ENCODE peak calls at places on chromosomes 1 and 21, in nine cellular contexts. One of them, this sample, is unnamed.
A peak's percentile ranks its signal among the peaks of the same experiment; 100 is the strongest.

GRCh38 chr1:26584022-26584485 is 54.5 kb downstream of the RPS6KA1 start:
- DNase-seq in ovary: no peak
- DNase-seq in heart left ventricle: no peak
- DNase-seq in body of pancreas: no peak
- DNase-seq in astrocyte of the cerebellum: no peak
- DNase-seq in GM12865: peak; percentile 55
- DNase-seq in nephron progenitor cell: no peak
- DNase-seq in astrocyte of the spinal cord: no peak
- DNase-seq in fibroblast of villous mesenchyme: no peak
- DNase-seq in this sample: peak; percentile 41

GRCh38 chr1:214445846-214446614 is 105.4 kb downstream of the PTPN14 start:
- DNase-seq in ovary: no peak
- DNase-seq in heart left ventricle: no peak
- DNase-seq in body of pancreas: no peak
- DNase-seq in astrocyte of the cerebellum: peak; percentile 94
- DNase-seq in GM12865: no peak
- DNase-seq in nephron progenitor cell: no peak
- DNase-seq in astrocyte of the spinal cord: peak; percentile 98
- DNase-seq in fibroblast of villous mesenchyme: peak; percentile 96
- DNase-seq in this sample: peak; percentile 98

GRCh38 chr1:248924696-248925532 is 18.9 kb downstream of the PGBD2 start:
- DNase-seq in ovary: no peak
- DNase-seq in heart left ventricle: no peak
- DNase-seq in body of pancreas: peak; percentile 34
- DNase-seq in astrocyte of the cerebellum: no peak
- DNase-seq in GM12865: peak; percentile 73
- DNase-seq in nephron progenitor cell: peak; percentile 30
- DNase-seq in astrocyte of the spinal cord: peak; percentile 47
- DNase-seq in fibroblast of villous mesenchyme: peak; percentile 57
- DNase-seq in this sample: peak; percentile 52

GRCh38 chr1:182670032-182670431 is 14.4 kb downstream of the RGS8 start:
- DNase-seq in ovary: no peak
- DNase-seq in heart left ventricle: no peak
- DNase-seq in body of pancreas: no peak
- DNase-seq in astrocyte of the cerebellum: no peak
- DNase-seq in GM12865: no peak
- DNase-seq in nephron progenitor cell: no peak
- DNase-seq in astrocyte of the spinal cord: no peak
- DNase-seq in fibroblast of villous mesenchyme: no peak
- DNase-seq in this sample: no peak

GRCh38 chr21:46322351-46323226 is 1.1 kb downstream of the C21orf58 start:
- DNase-seq in ovary: no peak
- DNase-seq in heart left ventricle: no peak
- DNase-seq in body of pancreas: no peak
- DNase-seq in astrocyte of the cerebellum: no peak
- DNase-seq in GM12865: peak; percentile 48
- DNase-seq in nephron progenitor cell: peak; percentile 37
- DNase-seq in astrocyte of the spinal cord: peak; percentile 46
- DNase-seq in fibroblast of villous mesenchyme: peak; percentile 46
- DNase-seq in this sample: peak; percentile 38

GRCh38 chr1:245715970-245716369 is 561.2 kb downstream of the KIF26B start:
- DNase-seq in ovary: no peak
- DNase-seq in heart left ventricle: no peak
- DNase-seq in body of pancreas: no peak
- DNase-seq in astrocyte of the cerebellum: peak; percentile 67
- DNase-seq in GM12865: no peak
- DNase-seq in nephron progenitor cell: no peak
- DNase-seq in astrocyte of the spinal cord: peak; percentile 88
- DNase-seq in fibroblast of villous mesenchyme: peak; percentile 81
- DNase-seq in this sample: peak; percentile 90

GRCh38 chr1:241157435-241157834 is 199.6 kb downstream of the RGS7 start:
- DNase-seq in ovary: no peak
- DNase-seq in heart left ventricle: no peak
- DNase-seq in body of pancreas: no peak
- DNase-seq in astrocyte of the cerebellum: no peak
- DNase-seq in GM12865: no peak
- DNase-seq in nephron progenitor cell: no peak
- DNase-seq in astrocyte of the spinal cord: no peak
- DNase-seq in fibroblast of villous mesenchyme: no peak
- DNase-seq in this sample: no peak

GRCh38 chr1:79496129-79496528 is 489.6 kb upstream of the ADGRL4 start:
- DNase-seq in ovary: no peak
- DNase-seq in heart left ventricle: no peak
- DNase-seq in body of pancreas: no peak
- DNase-seq in astrocyte of the cerebellum: no peak
- DNase-seq in GM12865: no peak
- DNase-seq in nephron progenitor cell: no peak
- DNase-seq in astrocyte of the spinal cord: no peak
- DNase-seq in fibroblast of villous mesenchyme: no peak
- DNase-seq in this sample: no peak

GRCh38 chr1:199691540-199691939 is 336.0 kb upstream of the NR5A2 start:
- DNase-seq in ovary: no peak
- DNase-seq in heart left ventricle: no peak
- DNase-seq in body of pancreas: no peak
- DNase-seq in astrocyte of the cerebellum: peak; percentile 81
- DNase-seq in GM12865: no peak
- DNase-seq in nephron progenitor cell: no peak
- DNase-seq in astrocyte of the spinal cord: peak; percentile 83
- DNase-seq in fibroblast of villous mesenchyme: peak; percentile 78
- DNase-seq in this sample: peak; percentile 78

GRCh38 chr1:50272923-50273322 is 150.3 kb downstream of the DMRTA2 start:
- DNase-seq in ovary: no peak
- DNase-seq in heart left ventricle: no peak
- DNase-seq in body of pancreas: no peak
- DNase-seq in astrocyte of the cerebellum: no peak
- DNase-seq in GM12865: no peak
- DNase-seq in nephron progenitor cell: no peak
- DNase-seq in astrocyte of the spinal cord: no peak
- DNase-seq in fibroblast of villous mesenchyme: no peak
- DNase-seq in this sample: no peak

GRCh38 chr1:161185282-161185682 is 8.0 kb upstream of the B4GALT3 start:
- DNase-seq in ovary: no peak
- DNase-seq in heart left ventricle: peak; percentile 90
- DNase-seq in body of pancreas: peak; percentile 56
- DNase-seq in astrocyte of the cerebellum: peak; percentile 28
- DNase-seq in GM12865: peak; percentile 97
- DNase-seq in nephron progenitor cell: no peak
- DNase-seq in astrocyte of the spinal cord: peak; percentile 57
- DNase-seq in fibroblast of villous mesenchyme: peak; percentile 85
- DNase-seq in this sample: peak; percentile 92

GRCh38 chr1:57729181-57729580 is 305.3 kb upstream of the DAB1 start:
- DNase-seq in ovary: no peak
- DNase-seq in heart left ventricle: no peak
- DNase-seq in body of pancreas: no peak
- DNase-seq in astrocyte of the cerebellum: no peak
- DNase-seq in GM12865: no peak
- DNase-seq in nephron progenitor cell: no peak
- DNase-seq in astrocyte of the spinal cord: no peak
- DNase-seq in fibroblast of villous mesenchyme: no peak
- DNase-seq in this sample: no peak

GRCh38 chr21:34688715-34689114 is 19.9 kb downstream of the CLIC6 start:
- DNase-seq in ovary: no peak
- DNase-seq in heart left ventricle: no peak
- DNase-seq in body of pancreas: no peak
- DNase-seq in astrocyte of the cerebellum: no peak
- DNase-seq in GM12865: no peak
- DNase-seq in nephron progenitor cell: no peak
- DNase-seq in astrocyte of the spinal cord: no peak
- DNase-seq in fibroblast of villous mesenchyme: no peak
- DNase-seq in this sample: no peak

GRCh38 chr1:64304744-64305143 is 101.3 kb downstream of the UBE2U start:
- DNase-seq in ovary: no peak
- DNase-seq in heart left ventricle: no peak
- DNase-seq in body of pancreas: no peak
- DNase-seq in astrocyte of the cerebellum: no peak
- DNase-seq in GM12865: no peak
- DNase-seq in nephron progenitor cell: no peak
- DNase-seq in astrocyte of the spinal cord: no peak
- DNase-seq in fibroblast of villous mesenchyme: no peak
- DNase-seq in this sample: no peak

GRCh38 chr21:45768011-45768740 is 124.7 kb downstream of the PCBP3 start:
- DNase-seq in ovary: no peak
- DNase-seq in heart left ventricle: no peak
- DNase-seq in body of pancreas: no peak
- DNase-seq in astrocyte of the cerebellum: peak; percentile 42
- DNase-seq in GM12865: no peak
- DNase-seq in nephron progenitor cell: no peak
- DNase-seq in astrocyte of the spinal cord: peak; percentile 65
- DNase-seq in fibroblast of villous mesenchyme: peak; percentile 23
- DNase-seq in this sample: peak; percentile 53

GRCh38 chr1:9275567-9276034 is 17.1 kb upstream of the SPSB1 start:
- DNase-seq in ovary: no peak
- DNase-seq in heart left ventricle: no peak
- DNase-seq in body of pancreas: no peak
- DNase-seq in astrocyte of the cerebellum: no peak
- DNase-seq in GM12865: peak; percentile 92
- DNase-seq in nephron progenitor cell: no peak
- DNase-seq in astrocyte of the spinal cord: peak; percentile 86
- DNase-seq in fibroblast of villous mesenchyme: peak; percentile 91
- DNase-seq in this sample: peak; percentile 93

GRCh38 chr1:2151252-2151651 is 43.3 kb downstream of the FAAP20 start:
- DNase-seq in ovary: no peak
- DNase-seq in heart left ventricle: no peak
- DNase-seq in body of pancreas: no peak
- DNase-seq in astrocyte of the cerebellum: no peak
- DNase-seq in GM12865: no peak
- DNase-seq in nephron progenitor cell: no peak
- DNase-seq in astrocyte of the spinal cord: no peak
- DNase-seq in fibroblast of villous mesenchyme: peak; percentile 86
- DNase-seq in this sample: no peak

GRCh38 chr1:37391181-37391949 is 83.0 kb upstream of the ZC3H12A start:
- DNase-seq in ovary: no peak
- DNase-seq in heart left ventricle: no peak
- DNase-seq in body of pancreas: no peak
- DNase-seq in astrocyte of the cerebellum: no peak
- DNase-seq in GM12865: no peak
- DNase-seq in nephron progenitor cell: no peak
- DNase-seq in astrocyte of the spinal cord: no peak
- DNase-seq in fibroblast of villous mesenchyme: no peak
- DNase-seq in this sample: no peak

GRCh38 chr1:99680258-99680657 is 34.3 kb downstream of the PALMD start:
- DNase-seq in ovary: no peak
- DNase-seq in heart left ventricle: no peak
- DNase-seq in body of pancreas: no peak
- DNase-seq in astrocyte of the cerebellum: no peak
- DNase-seq in GM12865: no peak
- DNase-seq in nephron progenitor cell: no peak
- DNase-seq in astrocyte of the spinal cord: no peak
- DNase-seq in fibroblast of villous mesenchyme: no peak
- DNase-seq in this sample: peak; percentile 33

GRCh38 chr1:99677416-99677815 is 31.5 kb downstream of the PALMD start:
- DNase-seq in ovary: no peak
- DNase-seq in heart left ventricle: no peak
- DNase-seq in body of pancreas: no peak
- DNase-seq in astrocyte of the cerebellum: no peak
- DNase-seq in GM12865: no peak
- DNase-seq in nephron progenitor cell: no peak
- DNase-seq in astrocyte of the spinal cord: no peak
- DNase-seq in fibroblast of villous mesenchyme: no peak
- DNase-seq in this sample: no peak

GRCh38 chr1:99682291-99682751 is 36.4 kb downstream of the PALMD start:
- DNase-seq in ovary: no peak
- DNase-seq in heart left ventricle: no peak
- DNase-seq in body of pancreas: no peak
- DNase-seq in astrocyte of the cerebellum: peak; percentile 24
- DNase-seq in GM12865: no peak
- DNase-seq in nephron progenitor cell: no peak
- DNase-seq in astrocyte of the spinal cord: peak; percentile 64
- DNase-seq in fibroblast of villous mesenchyme: peak; percentile 90
- DNase-seq in this sample: peak; percentile 77

GRCh38 chr1:99685516-99686180 is 39.7 kb downstream of the PALMD start:
- DNase-seq in ovary: peak; percentile 75
- DNase-seq in heart left ventricle: peak; percentile 81
- DNase-seq in body of pancreas: peak; percentile 77
- DNase-seq in astrocyte of the cerebellum: peak; percentile 63
- DNase-seq in GM12865: peak; percentile 74
- DNase-seq in nephron progenitor cell: peak; percentile 65
- DNase-seq in astrocyte of the spinal cord: peak; percentile 82
- DNase-seq in fibroblast of villous mesenchyme: peak; percentile 85
- DNase-seq in this sample: peak; percentile 88

GRCh38 chr1:99681583-99681982 is 35.7 kb downstream of the PALMD start:
- DNase-seq in ovary: no peak
- DNase-seq in heart left ventricle: peak; percentile 33
- DNase-seq in body of pancreas: no peak
- DNase-seq in astrocyte of the cerebellum: no peak
- DNase-seq in GM12865: no peak
- DNase-seq in nephron progenitor cell: no peak
- DNase-seq in astrocyte of the spinal cord: no peak
- DNase-seq in fibroblast of villous mesenchyme: no peak
- DNase-seq in this sample: peak; percentile 15
- TF ChIP-seq CTCF in ovary: no peak
- TF ChIP-seq CTCF in heart left ventricle: peak; percentile 13
- TF ChIP-seq CTCF in body of pancreas: no peak
- TF ChIP-seq CTCF in astrocyte of the cerebellum: no peak
- TF ChIP-seq CTCF in GM12865: no peak
- TF ChIP-seq CTCF in nephron progenitor cell: no peak
- TF ChIP-seq CTCF in astrocyte of the spinal cord: no peak
- TF ChIP-seq CTCF in fibroblast of villous mesenchyme: no peak
- TF ChIP-seq CTCF in this sample: no peak

GRCh38 chr1:175192630-175193338 is at the start of gene KIAA0040:
- DNase-seq in ovary: peak; percentile 69
- DNase-seq in heart left ventricle: peak; percentile 79
- DNase-seq in body of pancreas: peak; percentile 90
- DNase-seq in astrocyte of the cerebellum: no peak
- DNase-seq in GM12865: peak; percentile 75
- DNase-seq in nephron progenitor cell: peak; percentile 72
- DNase-seq in astrocyte of the spinal cord: peak; percentile 6
- DNase-seq in fibroblast of villous mesenchyme: peak; percentile 22
- DNase-seq in this sample: no peak
- TF ChIP-seq CTCF in ovary: no peak
- TF ChIP-seq CTCF in heart left ventricle: peak; percentile 33
- TF ChIP-seq CTCF in body of pancreas: peak; percentile 26
- TF ChIP-seq CTCF in astrocyte of the cerebellum: no peak
- TF ChIP-seq CTCF in GM12865: no peak
- TF ChIP-seq CTCF in nephron progenitor cell: no peak
- TF ChIP-seq CTCF in astrocyte of the spinal cord: no peak
- TF ChIP-seq CTCF in fibroblast of villous mesenchyme: no peak
- TF ChIP-seq CTCF in this sample: no peak

GRCh38 chr21:36747815-36748381 is 49.0 kb downstream of the SIM2 start:
- DNase-seq in ovary: no peak
- DNase-seq in heart left ventricle: peak; percentile 62
- DNase-seq in body of pancreas: peak; percentile 52
- DNase-seq in astrocyte of the cerebellum: no peak
- DNase-seq in GM12865: no peak
- DNase-seq in nephron progenitor cell: peak; percentile 87
- DNase-seq in astrocyte of the spinal cord: no peak
- DNase-seq in fibroblast of villous mesenchyme: peak; percentile 31
- DNase-seq in this sample: peak; percentile 13
- TF ChIP-seq CTCF in ovary: no peak
- TF ChIP-seq CTCF in heart left ventricle: no peak
- TF ChIP-seq CTCF in body of pancreas: peak; percentile 66
- TF ChIP-seq CTCF in astrocyte of the cerebellum: peak; percentile 9
- TF ChIP-seq CTCF in GM12865: no peak
- TF ChIP-seq CTCF in nephron progenitor cell: no peak
- TF ChIP-seq CTCF in astrocyte of the spinal cord: peak; percentile 36
- TF ChIP-seq CTCF in fibroblast of villous mesenchyme: no peak
- TF ChIP-seq CTCF in this sample: no peak

DNA sequence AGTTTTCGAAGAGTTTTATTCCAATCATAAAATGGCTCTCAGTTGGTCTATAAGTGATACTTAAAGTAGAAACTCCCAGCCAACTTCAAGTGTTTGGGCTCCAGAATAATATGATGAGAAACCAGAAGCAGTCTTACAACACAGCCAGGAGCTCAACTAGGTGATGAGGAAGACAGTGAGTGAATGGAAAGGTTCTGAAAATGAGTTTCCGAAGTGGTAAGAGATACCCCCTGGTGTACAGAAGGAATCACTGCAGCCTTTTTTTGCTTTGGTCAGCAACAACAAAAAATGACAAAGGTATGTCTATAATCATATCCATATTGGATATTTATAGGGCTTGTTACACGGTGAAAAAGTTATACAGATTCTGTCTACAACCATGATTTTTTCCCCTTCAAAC is 16.5 kb downstream of the KRTAP19-1 start:
- DNase-seq in ovary: no peak
- DNase-seq in heart left ventricle: no peak
- DNase-seq in body of pancreas: no peak
- DNase-seq in astrocyte of the cerebellum: no peak
- DNase-seq in GM12865: peak; percentile 1
- DNase-seq in nephron progenitor cell: no peak
- DNase-seq in astrocyte of the spinal cord: no peak
- DNase-seq in fibroblast of villous mesenchyme: no peak
- DNase-seq in this sample: peak; percentile 2
- TF ChIP-seq CTCF in ovary: no peak
- TF ChIP-seq CTCF in heart left ventricle: peak; percentile 48
- TF ChIP-seq CTCF in body of pancreas: no peak
- TF ChIP-seq CTCF in astrocyte of the cerebellum: peak; percentile 50
- TF ChIP-seq CTCF in GM12865: peak; percentile 43
- TF ChIP-seq CTCF in nephron progenitor cell: peak; percentile 42
- TF ChIP-seq CTCF in astrocyte of the spinal cord: peak; percentile 33
- TF ChIP-seq CTCF in fibroblast of villous mesenchyme: no peak
- TF ChIP-seq CTCF in this sample: peak; percentile 52

This sample was measured in fibroblast of mammary gland.